ENCODE peak calls at places on chromosomes 2 and 18, in four cellular contexts. J is GM06990, E is cardiac muscle cell, O is mucosa of descending colon. Y is an unnamed sample.

GRCh38 chr18:8826971-8827370 is 121.6 kb downstream of the MTCL1 start:
- DNase-seq in J (no peak), E (no peak), O (no peak), Y (no peak)

GRCh38 chr2:203893386-203893785 is 25.8 kb downstream of the CTLA4 start:
- DNase-seq in J (no peak), E (no peak), O (no peak), Y (no peak)

GRCh38 chr18:3998698-3999333 is 456.3 kb downstream of the DLGAP1 start:
- DNase-seq in J (no peak), E (peak; percentile 36), O (peak; percentile 67), Y (peak; percentile 13)

GRCh38 chr2:237866119-237866621 is 6.7 kb downstream of the RAMP1 start:
- DNase-seq in J (no peak), E (no peak), O (no peak), Y (no peak)

GRCh38 chr2:3193423-3194330 is 183.9 kb downstream of the EIPR1 start:
- DNase-seq in J (no peak), E (no peak), O (no peak), Y (no peak)

GRCh38 chr2:95043300-95043786 is 17.8 kb downstream of the MAL start:
- DNase-seq in J (no peak), E (peak; percentile 23), O (peak; percentile 51), Y (no peak)

GRCh38 chr18:79687806-79688205 is 8.2 kb downstream of the CTDP1 start:
- DNase-seq in J (no peak), E (no peak), O (no peak), Y (no peak)

GRCh38 chr2:98601532-98602132 is 6.7 kb downstream of the COA5 start:
- DNase-seq in J (no peak), E (peak; percentile 59), O (peak; percentile 30), Y (no peak)

DNA sequence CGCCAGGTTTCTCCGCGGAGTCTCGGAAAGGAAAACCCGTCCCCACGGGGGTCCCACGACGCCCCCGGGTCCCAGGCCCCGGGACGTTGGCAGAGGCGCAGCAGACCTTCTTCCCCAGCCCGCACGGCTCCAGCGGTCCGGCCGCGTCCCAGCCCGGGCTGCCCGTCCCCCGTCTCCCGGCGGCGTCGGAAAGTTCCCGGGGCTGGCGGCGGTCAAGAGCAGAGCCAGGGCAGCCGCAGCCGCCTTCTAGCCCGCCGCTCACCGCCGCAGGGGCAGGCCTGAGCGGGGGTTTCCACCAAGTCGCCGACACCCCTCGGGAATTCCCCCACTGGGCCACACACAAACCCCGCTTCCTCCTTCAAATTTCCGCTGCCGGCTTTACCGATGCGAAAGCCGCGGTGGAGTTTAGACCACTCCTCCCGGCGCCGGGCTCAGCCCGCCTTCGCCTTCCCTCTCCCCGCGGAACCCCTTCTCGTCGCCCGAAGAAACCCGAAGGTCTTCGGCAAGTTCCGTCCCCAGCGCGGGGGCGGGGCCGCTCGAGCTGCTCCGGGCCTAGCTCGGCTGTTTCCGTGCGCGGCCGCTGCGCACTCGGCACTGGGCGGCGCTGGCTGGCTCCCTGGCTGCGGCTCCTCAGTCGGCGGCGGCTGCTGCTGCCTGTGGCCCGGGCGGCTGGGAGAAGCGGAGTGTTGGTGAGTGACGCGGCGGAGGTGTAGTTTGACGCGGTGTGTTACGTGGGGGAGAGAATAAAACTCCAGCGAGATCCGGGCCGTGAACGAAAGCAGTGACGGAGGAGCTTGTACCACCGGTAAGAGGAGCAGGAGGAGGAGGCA is at the start of gene CREB1:
- DNase-seq in J (peak; percentile 99), E (peak; percentile 98), O (peak; percentile 99), Y (peak; percentile 94)
- TF ChIP-seq CTCF in J (peak; percentile 0), E (no peak), O (peak; percentile 20), Y (no peak)

DNA sequence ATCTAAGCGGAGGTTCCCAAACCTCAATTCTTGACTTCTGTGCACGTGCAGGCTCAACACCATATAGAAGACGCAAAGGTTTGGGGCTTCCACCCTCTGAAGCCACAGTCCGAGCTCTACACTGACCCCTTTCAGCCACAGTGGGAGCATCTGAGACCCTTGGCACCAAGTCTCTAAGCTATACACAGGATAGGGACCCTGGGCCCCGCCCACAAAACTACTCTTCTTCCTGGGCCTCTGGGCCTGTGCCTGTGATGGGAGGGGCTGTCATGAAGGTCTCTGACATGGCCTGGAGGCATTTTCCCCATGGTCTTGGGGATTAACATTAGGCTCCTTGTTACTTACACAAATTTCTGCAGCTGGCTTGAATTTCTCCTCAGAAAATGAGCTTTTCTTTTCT is 1374.1 kb upstream of the NXPH2 start:
- DNase-seq in J (no peak), E (no peak), O (no peak), Y (no peak)
- H3K4me3 ChIP-seq in J (no peak overlapping the region), E (no peak overlapping the region), O (no peak overlapping the region), Y (no peak overlapping the region)

GRCh38 chr2:169222665-169223064 is 139.7 kb downstream of the LRP2 start:
- DNase-seq in J (no peak), E (no peak), O (no peak), Y (no peak)
- TF ChIP-seq CTCF in J (no peak), E (no peak), O (no peak), Y (no peak)

GRCh38 chr18:23838233-23838632 is 149.0 kb downstream of the LAMA3 start:
- DNase-seq in J (no peak), E (no peak), O (no peak), Y (no peak)
- H3K4me3 ChIP-seq in J (no peak overlapping the region), E (no peak overlapping the region), O (no peak overlapping the region), Y (no peak overlapping the region)

GRCh38 chr2:60555066-60555793 is 1.8 kb upstream of the BCL11A start:
- DNase-seq in J (peak; percentile 81), E (peak; percentile 82), O (peak; percentile 87), Y (no peak)
- TF ChIP-seq CTCF in J (peak; percentile 42), E (peak; percentile 41), O (no peak), Y (peak; percentile 38)

DNA sequence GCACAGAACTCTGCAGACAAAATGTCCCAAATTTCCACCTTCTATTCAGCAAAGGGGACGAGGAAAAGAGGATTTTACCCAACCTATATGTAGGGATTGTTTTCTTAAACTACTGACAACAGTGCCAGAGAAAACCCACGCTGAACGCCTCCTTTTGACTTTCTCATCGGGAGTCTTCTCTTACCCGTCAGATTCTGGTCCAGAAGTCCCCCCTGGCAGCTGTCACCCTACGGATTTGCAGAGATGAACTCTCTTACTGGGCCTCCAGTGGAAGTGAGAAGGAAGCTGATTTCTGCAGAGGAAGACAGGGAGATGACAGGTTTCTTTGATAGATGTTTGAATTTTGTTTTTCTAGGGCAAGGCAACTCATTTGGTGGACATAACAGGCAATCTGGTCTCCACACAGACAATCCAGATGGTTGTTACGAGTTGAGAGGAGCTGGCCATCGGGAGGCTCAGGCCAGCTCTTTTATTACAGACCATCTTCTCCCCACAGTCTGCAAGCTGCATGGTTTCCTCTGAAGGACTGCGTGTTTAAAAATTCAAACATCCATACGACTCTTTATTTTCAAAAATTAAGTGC is 804.3 kb downstream of the RNF144A start:
- DNase-seq in J (no peak), E (no peak), O (no peak), Y (no peak)
- H3K4me3 ChIP-seq in J (no peak overlapping the region), E (no peak overlapping the region), O (no peak overlapping the region), Y (no peak overlapping the region)

GRCh38 chr2:65228249-65228750 is 669 bp downstream of the ACTR2 start:
- DNase-seq in J (peak; percentile 83), E (no peak), O (peak; percentile 38), Y (peak; percentile 57)

GRCh38 chr2:65231892-65232477 is 4.4 kb downstream of the ACTR2 start:
- DNase-seq in J (peak; percentile 34), E (no peak), O (no peak), Y (peak; percentile 27)

GRCh38 chr2:65231121-65231520 is 3.5 kb downstream of the ACTR2 start:
- DNase-seq in J (no peak), E (no peak), O (no peak), Y (no peak)

GRCh38 chr2:65227035-65227470 is 578 bp upstream of the ACTR2 start:
- DNase-seq in J (no peak), E (peak; percentile 36), O (peak; percentile 55), Y (no peak)

GRCh38 chr2:65227471-65228248 is at the start of gene ACTR2:
- DNase-seq in J (peak; percentile 98), E (peak; percentile 96), O (peak; percentile 95), Y (peak; percentile 91)
- TF ChIP-seq CTCF in J (no peak), E (no peak), O (no peak), Y (no peak)

GRCh38 chr2:46303822-46304221 is 6.6 kb downstream of the EPAS1 start:
- DNase-seq in J (no peak), E (no peak), O (no peak), Y (no peak)

GRCh38 chr2:46304635-46305034 is 7.4 kb downstream of the EPAS1 start:
- DNase-seq in J (no peak), E (no peak), O (no peak), Y (no peak)

GRCh38 chr2:46306320-46306719 is 9.1 kb downstream of the EPAS1 start:
- DNase-seq in J (no peak), E (no peak), O (no peak), Y (no peak)

GRCh38 chr2:46305767-46306166 is 8.6 kb downstream of the EPAS1 start:
- DNase-seq in J (no peak), E (no peak), O (no peak), Y (no peak)

GRCh38 chr2:46305177-46305576 is 8.0 kb downstream of the EPAS1 start:
- DNase-seq in J (no peak), E (no peak), O (no peak), Y (no peak)
- H3K4me3 ChIP-seq in J (no peak overlapping the region), E (no peak overlapping the region), O (no peak overlapping the region), Y (no peak overlapping the region)

DNA sequence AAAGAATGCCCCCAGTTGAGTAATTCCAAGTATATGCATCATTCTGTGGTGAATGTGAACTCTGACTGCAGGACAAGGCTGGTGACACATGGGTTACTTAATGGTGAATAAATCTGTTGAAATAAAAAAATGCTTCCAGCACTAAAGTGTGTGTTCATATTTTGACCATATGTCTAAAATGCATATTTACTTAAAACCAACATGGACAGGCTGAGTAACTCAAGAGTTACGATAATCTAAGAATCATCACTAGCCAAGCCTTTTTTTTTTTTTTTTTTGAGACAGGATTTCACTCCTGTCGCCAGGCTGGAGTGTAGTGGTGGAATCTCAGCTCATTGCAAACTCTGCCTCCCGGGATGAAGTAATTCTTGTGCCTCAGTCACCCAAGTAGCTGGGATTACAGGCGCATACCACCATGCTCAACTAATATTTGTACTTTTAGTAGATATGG is 47.1 kb upstream of the CCBE1 start:
- DNase-seq in J (no peak), E (no peak), O (no peak), Y (no peak)
- TF ChIP-seq CTCF in J (no peak), E (no peak), O (no peak), Y (no peak)

Y was measured in GM12864.